ENCODE peak calls at places on chromosomes 12 and 14, in seven cellular contexts. P is body of pancreas, Y is IMR-90, R is A549, I is endothelial cell of umbilical vein, C is sigmoid colon, U is upper lobe of left lung. A is an unnamed sample. For H3K4me1, the result is how much of the 10 kb centered on the place peaks cover.

GRCh38 chr14:54881235-54881760 is 21.3 kb downstream of the GCH1 start:
- DNase-seq in P (peak), Y (peak), R (no peak), I (no peak), C (no peak), U (no peak), A (no peak)

GRCh38 chr14:25848601-25849000 is 749.2 kb downstream of the NOVA1 start:
- DNase-seq in P (no peak), Y (no peak), R (no peak), I (no peak), C (no peak), U (no peak), A (no peak)

GRCh38 chr14:84401631-84402030 is 1128.3 kb upstream of the FLRT2 start:
- DNase-seq in P (no peak), Y (no peak), R (no peak), I (peak), C (no peak), U (no peak), A (no peak)

GRCh38 chr14:72366619-72367018 is 434.4 kb downstream of the RGS6 start:
- DNase-seq in P (peak), Y (no peak), R (no peak), I (no peak), C (no peak), U (no peak), A (no peak)

GRCh38 chr12:52126050-52126604 is 46.6 kb downstream of the SMIM41 start:
- DNase-seq in P (no peak), Y (no peak), R (no peak), I (peak), C (no peak), U (no peak), A (no peak)

GRCh38 chr12:33438890-33439586 is 581 bp downstream of the SYT10 start:
- DNase-seq in P (no peak), Y (no peak), R (no peak), I (no peak), C (no peak), U (no peak), A (no peak)

GRCh38 chr12:29041621-29042020 is 107.5 kb upstream of the FAR2 start:
- DNase-seq in P (no peak), Y (peak), R (no peak), I (peak), C (no peak), U (no peak), A (no peak)

GRCh38 chr14:100529561-100530031 is 57.6 kb downstream of the BEGAIN start:
- DNase-seq in P (no peak), Y (no peak), R (no peak), I (no peak), C (peak), U (peak), A (no peak)

GRCh38 chr12:100199023-100199346 is 1.6 kb upstream of the ACTR6 start:
- DNase-seq in P (no peak), Y (no peak), R (no peak), I (no peak), C (no peak), U (no peak), A (no peak)

DNA sequence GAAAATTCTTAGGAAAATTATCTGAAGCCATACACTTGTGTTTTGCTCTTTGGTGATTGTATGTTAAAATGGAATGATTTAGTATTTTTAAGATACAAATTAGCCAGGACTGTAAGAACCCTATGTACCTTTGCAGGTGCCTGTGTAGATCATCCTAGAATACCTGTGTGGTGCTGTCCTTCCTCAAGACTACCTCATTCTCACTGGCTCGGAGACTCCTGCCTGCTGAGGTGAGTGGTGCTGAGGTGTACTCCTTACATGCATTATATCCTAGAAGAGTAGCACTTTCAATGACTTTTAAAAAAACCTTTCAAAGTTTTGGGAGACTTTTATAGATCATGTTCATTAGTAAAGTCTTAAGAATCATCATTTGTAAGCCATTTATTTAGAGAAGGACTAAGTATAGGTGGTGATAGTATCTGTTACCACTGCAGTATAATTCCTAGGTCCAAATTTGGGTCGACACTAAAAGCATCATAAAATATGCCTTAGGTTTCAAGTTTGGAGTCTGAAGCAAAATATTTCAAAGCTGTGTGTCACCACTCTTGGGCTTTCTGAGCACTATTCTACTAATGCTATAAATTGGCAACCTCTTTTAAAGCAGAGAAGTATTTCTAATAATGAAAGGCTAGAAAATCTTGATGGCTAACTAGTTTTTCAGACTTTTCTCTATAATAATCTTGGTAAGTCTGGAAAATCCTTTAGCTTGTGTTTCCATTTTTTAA is 36.6 kb downstream of the RASSF8 start:
- DNase-seq in P (no peak), Y (no peak), R (no peak), I (no peak), C (no peak), U (no peak), A (no peak)
- H3K4me1 ChIP-seq in P (under half), Y (under half), R (under half), I (under half), C (half or more), U (under half), A (under half)

DNA sequence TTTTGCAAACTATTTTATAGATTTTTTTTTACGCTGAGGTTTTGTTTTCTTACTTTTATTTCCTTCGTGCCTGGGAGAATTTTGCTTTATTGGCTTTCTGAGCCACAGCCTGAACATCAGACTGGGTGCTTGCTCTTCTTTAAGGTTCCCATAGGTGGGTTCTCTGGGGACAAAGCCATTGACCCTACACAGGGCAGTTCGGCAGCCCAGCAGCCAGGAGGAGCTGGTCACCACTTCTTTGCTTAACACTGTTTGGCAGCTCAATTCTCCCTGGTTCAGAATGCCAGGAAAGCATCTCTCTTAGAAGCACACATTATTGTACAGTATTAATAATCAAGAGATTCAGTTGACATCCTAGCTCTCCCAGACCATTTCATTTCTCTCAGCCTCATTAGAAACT is 140.8 kb upstream of the NEDD1 start:
- DNase-seq in P (no peak), Y (peak), R (no peak), I (no peak), C (no peak), U (no peak), A (no peak)
- TF ChIP-seq CTCF in P (no peak), Y (peak), R (no peak), I (no peak), C (no peak), U (no peak), A (no peak)

DNA sequence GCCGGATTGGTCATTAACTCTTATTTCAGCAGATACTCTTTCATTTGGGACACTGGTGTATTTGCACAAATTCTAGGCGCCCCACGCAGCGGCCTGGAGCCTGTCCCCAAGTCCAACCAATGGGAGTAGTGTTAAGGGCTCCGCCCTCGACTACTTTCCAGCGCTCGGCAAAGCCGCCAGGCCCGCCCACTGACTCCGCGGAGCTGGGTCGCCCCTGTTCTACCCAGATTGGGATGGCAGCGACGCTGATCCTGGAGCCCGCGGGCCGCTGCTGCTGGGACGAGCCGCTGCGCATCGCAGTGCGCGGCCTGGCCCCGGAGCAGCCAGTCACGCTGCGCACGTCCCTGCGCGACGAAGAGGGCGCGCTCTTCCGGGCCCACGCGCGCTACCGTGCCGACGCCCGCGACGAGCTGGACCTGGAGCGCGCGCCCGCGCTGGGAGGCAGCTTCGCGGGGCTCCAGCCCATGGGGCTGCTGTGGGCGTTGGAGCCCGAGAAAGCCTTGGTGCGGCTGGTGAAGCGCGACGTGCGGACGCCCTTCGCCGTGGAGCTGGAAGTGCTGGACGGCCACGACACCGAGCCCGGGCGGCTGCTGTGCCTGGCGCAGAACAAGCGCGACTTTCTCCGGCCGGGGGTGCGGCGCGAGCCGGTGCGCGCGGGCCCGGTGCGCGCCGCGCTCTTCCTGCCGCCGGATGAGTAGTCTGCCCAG is at the start of gene ACOT6:
- DNase-seq in P (peak), Y (peak), R (peak), I (peak), C (peak), U (peak), A (no peak)
- TF ChIP-seq POLR2A in P (peak), Y (no peak), R (peak), I (no peak), C (no peak), U (no peak), A (no peak)

GRCh38 chr12:47985596-47986265 is 18.5 kb downstream of the COL2A1 start:
- DNase-seq in P (no peak), Y (no peak), R (no peak), I (no peak), C (peak), U (no peak), A (no peak)
- H3K4me1 ChIP-seq in P (under half), Y (under half), R (under half), I (under half), C (under half), U (under half), A (under half)

GRCh38 chr12:44972746-44973421 is 78.0 kb downstream of the DBX2 start:
- DNase-seq in P (no peak), Y (no peak), R (peak), I (peak), C (no peak), U (no peak), A (no peak)
- TF ChIP-seq CTCF in P (no peak), Y (no peak), R (no peak), I (peak), C (no peak), U (no peak), A (no peak)